ENCODE peak calls at places on chromosomes 7 and 10, in five cellular contexts. N, H, B, V and O are unnamed samples.

GRCh38 chr7:150324366-150324961 is 1.1 kb upstream of the ACTR3C start:
- DNase-seq in N (no peak), H (no peak), B (no peak), V (no peak), O (peak; percentile 61)

GRCh38 chr10:101080933-101081546 is 19.3 kb downstream of the KAZALD1 start:
- DNase-seq in N (no peak), H (no peak), B (no peak), V (no peak), O (peak; percentile 79)

GRCh38 chr10:92131271-92131820 is 159.5 kb downstream of the CPEB3 start:
- DNase-seq in N (no peak), H (no peak), B (no peak), V (no peak), O (no peak)

GRCh38 chr7:28939367-28939766 is 18.8 kb downstream of the TRIL start:
- DNase-seq in N (no peak), H (no peak), B (no peak), V (no peak), O (no peak)

GRCh38 chr10:77160679-77161078 is 476.9 kb downstream of the KCNMA1 start:
- DNase-seq in N (no peak), H (no peak), B (no peak), V (no peak), O (no peak)

GRCh38 chr7:151697942-151698341 is 178.2 kb upstream of the RHEB start:
- DNase-seq in N (no peak), H (no peak), B (peak; percentile 14), V (no peak), O (no peak)

GRCh38 chr7:137507096-137507495 is 163.6 kb upstream of the PTN start:
- DNase-seq in N (no peak), H (no peak), B (no peak), V (no peak), O (no peak)

GRCh38 chr10:93463723-93464511 is 18.2 kb downstream of the MYOF start:
- DNase-seq in N (no peak), H (no peak), B (no peak), V (peak; percentile 75), O (peak; percentile 87)

GRCh38 chr10:90447836-90448235 is 410.0 kb downstream of the HTR7 start:
- DNase-seq in N (no peak), H (no peak), B (no peak), V (no peak), O (peak; percentile 34)

GRCh38 chr10:101986277-101986971 is 69.5 kb downstream of the ARMH3 start:
- DNase-seq in N (no peak), H (no peak), B (no peak), V (peak; percentile 61), O (peak; percentile 86)

GRCh38 chr7:121107923-121108498 is 119.5 kb downstream of the CPED1 start:
- DNase-seq in N (peak; percentile 67), H (no peak), B (no peak), V (no peak), O (peak; percentile 83)

GRCh38 chr10:14534152-14534551 is 203.4 kb upstream of the FRMD4A start:
- DNase-seq in N (no peak), H (no peak), B (no peak), V (no peak), O (no peak)

GRCh38 chr7:65983965-65984654 is 2.1 kb upstream of the GUSB start:
- DNase-seq in N (no peak), H (no peak), B (no peak), V (no peak), O (no peak)

GRCh38 chr10:60788543-60788942 is 10.3 kb downstream of the CDK1 start:
- DNase-seq in N (no peak), H (no peak), B (no peak), V (no peak), O (no peak)

GRCh38 chr10:103040424-103040823 is 122.3 kb downstream of the CNNM2 start:
- DNase-seq in N (no peak), H (no peak), B (no peak), V (no peak), O (peak; percentile 36)

GRCh38 chr10:96831867-96832720 is at the start of gene LCOR:
- DNase-seq in N (peak; percentile 94), H (peak; percentile 71), B (peak; percentile 93), V (peak; percentile 85), O (peak; percentile 93)

GRCh38 chr7:80764132-80764531 is 125.7 kb downstream of the CD36 start:
- DNase-seq in N (no peak), H (no peak), B (no peak), V (no peak), O (peak; percentile 20)

GRCh38 chr7:56121440-56121839 is 5.2 kb upstream of the NUPR2 start:
- DNase-seq in N (no peak), H (no peak), B (no peak), V (no peak), O (no peak)

GRCh38 chr7:56124981-56125380 is 8.8 kb upstream of the NUPR2 start:
- DNase-seq in N (no peak), H (no peak), B (no peak), V (no peak), O (no peak)

GRCh38 chr7:56125831-56126230 is 9.6 kb upstream of the NUPR2 start:
- DNase-seq in N (no peak), H (no peak), B (no peak), V (no peak), O (no peak)
- H3K9me3 ChIP-seq in N (no peaks in the 10 kb centered on the region), H (no peaks in the 10 kb centered on the region), B (no peaks in the 10 kb centered on the region), V (no peaks in the 10 kb centered on the region), O (no peaks in the 10 kb centered on the region)

GRCh38 chr7:157603716-157604115 is 266.9 kb downstream of the DNAJB6 start:
- DNase-seq in N (no peak), H (no peak), B (no peak), V (no peak), O (no peak)

GRCh38 chr7:157605638-157606037 is 268.8 kb downstream of the DNAJB6 start:
- DNase-seq in N (no peak), H (no peak), B (no peak), V (no peak), O (no peak)

GRCh38 chr7:157604661-157605381 is 268.0 kb downstream of the DNAJB6 start:
- DNase-seq in N (no peak), H (no peak), B (no peak), V (no peak), O (no peak)

GRCh38 chr7:157607218-157607617 is 270.4 kb downstream of the DNAJB6 start:
- DNase-seq in N (no peak), H (no peak), B (no peak), V (no peak), O (no peak)

GRCh38 chr7:157606140-157606539 is 269.3 kb downstream of the DNAJB6 start:
- DNase-seq in N (no peak), H (no peak), B (no peak), V (no peak), O (no peak)
- H3K9me3 ChIP-seq in N (no peaks in the 10 kb centered on the region), H (no peaks in the 10 kb centered on the region), B (no peaks in the 10 kb centered on the region), V (no peaks in the 10 kb centered on the region), O (no peaks in the 10 kb centered on the region)

GRCh38 chr10:107081644-107082043 is 82.9 kb downstream of the SORCS1 start:
- DNase-seq in N (no peak), H (no peak), B (no peak), V (no peak), O (no peak)
- H3K9me3 ChIP-seq in N (no peaks in the 10 kb centered on the region), H (no peaks in the 10 kb centered on the region), B (no peaks in the 10 kb centered on the region), V (no peaks in the 10 kb centered on the region), O (no peaks in the 10 kb centered on the region)

GRCh38 chr7:148204639-148205292 is 385.8 kb upstream of the C7orf33 start:
- DNase-seq in N (no peak), H (no peak), B (no peak), V (no peak), O (no peak)

GRCh38 chr7:148211641-148212040 is 378.9 kb upstream of the C7orf33 start:
- DNase-seq in N (no peak), H (no peak), B (no peak), V (no peak), O (peak; percentile 75)

GRCh38 chr7:148214101-148214500 is 376.5 kb upstream of the C7orf33 start:
- DNase-seq in N (no peak), H (no peak), B (no peak), V (no peak), O (no peak)

DNA sequence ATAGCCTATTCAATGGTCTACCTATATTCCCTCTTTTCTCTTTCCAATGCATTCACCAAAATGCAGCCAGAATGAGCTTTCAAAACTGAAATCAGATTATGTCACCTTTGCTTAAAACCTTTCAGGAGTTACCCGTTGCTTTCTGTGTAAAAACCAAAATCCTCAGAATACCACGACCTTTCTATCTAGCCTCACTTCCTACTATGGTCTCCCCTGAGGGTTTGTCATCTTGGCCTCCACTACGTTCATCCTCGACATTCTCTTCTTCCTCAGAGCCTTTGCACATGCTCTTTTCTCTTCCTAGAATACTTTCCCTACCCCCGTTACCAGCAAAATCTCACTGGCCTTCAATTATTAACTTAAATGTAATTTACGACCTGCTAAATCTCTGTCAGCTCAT is 380.9 kb upstream of the C7orf33 start:
- DNase-seq in N (no peak), H (no peak), B (no peak), V (no peak), O (no peak)
- H3K9me3 ChIP-seq in N (no peaks in the 10 kb centered on the region), H (no peaks in the 10 kb centered on the region), B (no peaks in the 10 kb centered on the region), V (no peaks in the 10 kb centered on the region), O (no peaks in the 10 kb centered on the region)

DNA sequence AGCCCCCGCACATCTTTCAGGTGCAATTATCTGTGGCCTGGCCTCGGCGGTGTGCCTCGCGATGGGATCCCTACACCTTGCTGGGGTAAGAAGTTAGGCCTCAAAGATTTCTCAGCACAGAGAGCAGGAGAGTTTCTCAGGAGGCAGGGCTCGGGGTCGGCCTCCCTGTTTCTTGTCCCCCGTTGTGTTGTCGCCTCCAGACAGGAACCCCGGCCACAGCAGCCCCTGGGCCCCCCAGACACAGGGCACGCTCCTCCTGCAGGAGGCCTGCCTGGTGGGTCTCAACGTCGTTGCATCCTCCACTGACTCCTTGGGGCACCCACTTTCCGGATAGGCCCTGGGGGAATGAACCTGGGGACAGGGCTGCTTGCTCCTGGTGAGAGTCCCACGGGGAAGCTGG is 229.1 kb upstream of the SHH start:
- DNase-seq in N (no peak), H (no peak), B (no peak), V (no peak), O (no peak)
- H3K9me3 ChIP-seq in N (no peaks in the 10 kb centered on the region), H (no peaks in the 10 kb centered on the region), B (no peaks in the 10 kb centered on the region), V (no peaks in the 10 kb centered on the region), O (no peaks in the 10 kb centered on the region)

DNA sequence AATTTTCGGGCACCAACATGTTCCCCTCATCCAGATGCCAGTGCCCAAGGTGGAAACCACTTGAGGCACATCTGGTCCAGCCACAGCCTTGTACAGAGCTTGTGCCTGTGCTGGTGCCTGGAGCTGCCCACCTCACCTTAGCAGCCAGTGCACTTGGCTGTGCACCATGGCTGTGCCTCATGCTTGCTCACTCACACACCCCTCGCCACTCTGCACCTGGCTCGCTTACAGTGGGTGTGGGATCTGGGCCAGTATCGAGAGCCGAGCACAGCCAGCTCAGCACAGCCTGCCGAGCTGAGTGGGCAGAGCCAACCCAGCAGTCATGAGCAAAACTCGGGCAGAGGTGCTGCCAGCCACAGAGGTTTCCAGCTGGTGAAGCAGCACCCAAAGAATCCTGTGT is 139.9 kb upstream of the NUPR2 start:
- DNase-seq in N (no peak), H (no peak), B (no peak), V (no peak), O (no peak)
- H3K9me3 ChIP-seq in N (no peaks in the 10 kb centered on the region), H (no peaks in the 10 kb centered on the region), B (no peaks in the 10 kb centered on the region), V (no peaks in the 10 kb centered on the region), O (no peaks in the 10 kb centered on the region)